ENCODE peak calls at places on chromosomes 5 and 9, in seven cellular contexts. One of them, this sample, is unnamed.
A peak's percentile ranks its signal among the peaks of the same experiment; 100 is the strongest.

GRCh38 chr9:73180373-73180772 is 28.7 kb downstream of the ANXA1 start:
- DNase-seq in prostate gland: no peak
- DNase-seq in stomach: no peak
- DNase-seq in breast epithelium: no peak
- DNase-seq in Panc1: no peak
- DNase-seq in upper lobe of left lung: no peak
- DNase-seq in GM23338: no peak
- DNase-seq in this sample: no peak

GRCh38 chr5:127518319-127518621 is 830 bp downstream of the PRRC1 start:
- DNase-seq in prostate gland: no peak
- DNase-seq in stomach: no peak
- DNase-seq in breast epithelium: no peak
- DNase-seq in Panc1: no peak
- DNase-seq in upper lobe of left lung: no peak
- DNase-seq in GM23338: no peak
- DNase-seq in this sample: no peak

GRCh38 chr9:37760416-37761165 is 7.0 kb downstream of the TRMT10B start:
- DNase-seq in prostate gland: no peak
- DNase-seq in stomach: no peak
- DNase-seq in breast epithelium: no peak
- DNase-seq in Panc1: no peak
- DNase-seq in upper lobe of left lung: no peak
- DNase-seq in GM23338: no peak
- DNase-seq in this sample: no peak

GRCh38 chr5:115461506-115462290 is 82.9 kb downstream of the FEM1C start:
- DNase-seq in prostate gland: no peak
- DNase-seq in stomach: no peak
- DNase-seq in breast epithelium: no peak
- DNase-seq in Panc1: no peak
- DNase-seq in upper lobe of left lung: no peak
- DNase-seq in GM23338: no peak
- DNase-seq in this sample: no peak

GRCh38 chr9:97900738-97901565 is 21.3 kb downstream of the TRMO start:
- DNase-seq in prostate gland: no peak
- DNase-seq in stomach: no peak
- DNase-seq in breast epithelium: no peak
- DNase-seq in Panc1: no peak
- DNase-seq in upper lobe of left lung: no peak
- DNase-seq in GM23338: peak; percentile 68
- DNase-seq in this sample: no peak

GRCh38 chr9:94656190-94656589 is 16.9 kb upstream of the FBP1 start:
- DNase-seq in prostate gland: no peak
- DNase-seq in stomach: no peak
- DNase-seq in breast epithelium: no peak
- DNase-seq in Panc1: no peak
- DNase-seq in upper lobe of left lung: no peak
- DNase-seq in GM23338: peak; percentile 24
- DNase-seq in this sample: no peak

GRCh38 chr5:85896499-85896898 is 721.2 kb upstream of the COX7C start:
- DNase-seq in prostate gland: no peak
- DNase-seq in stomach: no peak
- DNase-seq in breast epithelium: no peak
- DNase-seq in Panc1: no peak
- DNase-seq in upper lobe of left lung: no peak
- DNase-seq in GM23338: peak; percentile 14
- DNase-seq in this sample: no peak

GRCh38 chr5:145521066-145521465 is 314.1 kb downstream of the PRELID2 start:
- DNase-seq in prostate gland: peak; percentile 36
- DNase-seq in stomach: no peak
- DNase-seq in breast epithelium: peak; percentile 18
- DNase-seq in Panc1: no peak
- DNase-seq in upper lobe of left lung: no peak
- DNase-seq in GM23338: no peak
- DNase-seq in this sample: no peak

GRCh38 chr5:74326571-74327338 is 313.8 kb downstream of the ENC1 start:
- DNase-seq in prostate gland: peak; percentile 17
- DNase-seq in stomach: peak; percentile 51
- DNase-seq in breast epithelium: no peak
- DNase-seq in Panc1: no peak
- DNase-seq in upper lobe of left lung: no peak
- DNase-seq in GM23338: no peak
- DNase-seq in this sample: no peak

GRCh38 chr9:35552376-35552775 is 52.7 kb upstream of the TESK1 start:
- DNase-seq in prostate gland: no peak
- DNase-seq in stomach: no peak
- DNase-seq in breast epithelium: no peak
- DNase-seq in Panc1: no peak
- DNase-seq in upper lobe of left lung: no peak
- DNase-seq in GM23338: no peak
- DNase-seq in this sample: no peak

GRCh38 chr5:97383996-97384395 is 200.9 kb upstream of the RIOK2 start:
- DNase-seq in prostate gland: no peak
- DNase-seq in stomach: no peak
- DNase-seq in breast epithelium: no peak
- DNase-seq in Panc1: peak; percentile 4
- DNase-seq in upper lobe of left lung: no peak
- DNase-seq in GM23338: no peak
- DNase-seq in this sample: no peak

GRCh38 chr5:176851871-176852270 is 41.5 kb downstream of the UNC5A start:
- DNase-seq in prostate gland: no peak
- DNase-seq in stomach: no peak
- DNase-seq in breast epithelium: no peak
- DNase-seq in Panc1: no peak
- DNase-seq in upper lobe of left lung: no peak
- DNase-seq in GM23338: no peak
- DNase-seq in this sample: no peak

GRCh38 chr9:33748633-33749304 is 46.6 kb upstream of the PRSS3 start:
- DNase-seq in prostate gland: no peak
- DNase-seq in stomach: no peak
- DNase-seq in breast epithelium: no peak
- DNase-seq in Panc1: no peak
- DNase-seq in upper lobe of left lung: no peak
- DNase-seq in GM23338: no peak
- DNase-seq in this sample: no peak

GRCh38 chr9:101269596-101270324 is 115.0 kb downstream of the BAAT start:
- DNase-seq in prostate gland: no peak
- DNase-seq in stomach: no peak
- DNase-seq in breast epithelium: no peak
- DNase-seq in Panc1: no peak
- DNase-seq in upper lobe of left lung: peak; percentile 8
- DNase-seq in GM23338: peak; percentile 25
- DNase-seq in this sample: no peak

GRCh38 chr5:142805339-142805738 is 35.2 kb downstream of the ARHGAP26 start:
- DNase-seq in prostate gland: no peak
- DNase-seq in stomach: no peak
- DNase-seq in breast epithelium: no peak
- DNase-seq in Panc1: no peak
- DNase-seq in upper lobe of left lung: no peak
- DNase-seq in GM23338: no peak
- DNase-seq in this sample: no peak

GRCh38 chr9:30382271-30382670 is 2002.2 kb upstream of the ACO1 start:
- DNase-seq in prostate gland: no peak
- DNase-seq in stomach: no peak
- DNase-seq in breast epithelium: no peak
- DNase-seq in Panc1: no peak
- DNase-seq in upper lobe of left lung: no peak
- DNase-seq in GM23338: no peak
- DNase-seq in this sample: no peak

GRCh38 chr5:180010636-180011035 is 60.9 kb downstream of the RNF130 start:
- DNase-seq in prostate gland: no peak
- DNase-seq in stomach: no peak
- DNase-seq in breast epithelium: no peak
- DNase-seq in Panc1: no peak
- DNase-seq in upper lobe of left lung: no peak
- DNase-seq in GM23338: no peak
- DNase-seq in this sample: no peak

GRCh38 chr5:175328176-175328575 is 115.8 kb downstream of the DRD1 start:
- DNase-seq in prostate gland: no peak
- DNase-seq in stomach: no peak
- DNase-seq in breast epithelium: no peak
- DNase-seq in Panc1: no peak
- DNase-seq in upper lobe of left lung: no peak
- DNase-seq in GM23338: peak; percentile 36
- DNase-seq in this sample: no peak

GRCh38 chr5:109062669-109063068 is 315.0 kb downstream of the FER start:
- DNase-seq in prostate gland: no peak
- DNase-seq in stomach: no peak
- DNase-seq in breast epithelium: no peak
- DNase-seq in Panc1: no peak
- DNase-seq in upper lobe of left lung: no peak
- DNase-seq in GM23338: no peak
- DNase-seq in this sample: no peak

GRCh38 chr5:2751592-2752021 is at the start of gene IRX2:
- DNase-seq in prostate gland: peak; percentile 97
- DNase-seq in stomach: peak; percentile 93
- DNase-seq in breast epithelium: peak; percentile 96
- DNase-seq in Panc1: no peak
- DNase-seq in upper lobe of left lung: peak; percentile 94
- DNase-seq in GM23338: peak; percentile 96
- DNase-seq in this sample: peak; percentile 92
- H3K27ac ChIP-seq in prostate gland: peak within 1 kb of the TSS; percentile 86
- H3K27ac ChIP-seq in stomach: peak within 1 kb of the TSS; percentile 89
- H3K27ac ChIP-seq in breast epithelium: peak within 1 kb of the TSS; percentile 95
- H3K27ac ChIP-seq in Panc1: no peak within 1 kb of the TSS
- H3K27ac ChIP-seq in upper lobe of left lung: peak within 1 kb of the TSS; percentile 87
- H3K27ac ChIP-seq in GM23338: no peak within 1 kb of the TSS
- H3K27ac ChIP-seq in this sample: peak within 1 kb of the TSS; percentile 48

GRCh38 chr9:124412228-124412575 is 3.0 kb downstream of the PSMB7 start:
- DNase-seq in prostate gland: no peak
- DNase-seq in stomach: no peak
- DNase-seq in breast epithelium: no peak
- DNase-seq in Panc1: no peak
- DNase-seq in upper lobe of left lung: no peak
- DNase-seq in GM23338: no peak
- DNase-seq in this sample: no peak

GRCh38 chr9:124415852-124416484 is 726 bp upstream of the PSMB7 start:
- DNase-seq in prostate gland: no peak
- DNase-seq in stomach: no peak
- DNase-seq in breast epithelium: no peak
- DNase-seq in Panc1: no peak
- DNase-seq in upper lobe of left lung: no peak
- DNase-seq in GM23338: peak; percentile 86
- DNase-seq in this sample: no peak

GRCh38 chr9:124414612-124415011 is 630 bp downstream of the PSMB7 start:
- DNase-seq in prostate gland: no peak
- DNase-seq in stomach: no peak
- DNase-seq in breast epithelium: no peak
- DNase-seq in Panc1: no peak
- DNase-seq in upper lobe of left lung: no peak
- DNase-seq in GM23338: no peak
- DNase-seq in this sample: no peak

GRCh38 chr9:124411514-124412227 is 3.6 kb downstream of the PSMB7 start:
- DNase-seq in prostate gland: no peak
- DNase-seq in stomach: no peak
- DNase-seq in breast epithelium: no peak
- DNase-seq in Panc1: peak; percentile 46
- DNase-seq in upper lobe of left lung: no peak
- DNase-seq in GM23338: no peak
- DNase-seq in this sample: no peak

GRCh38 chr9:124415102-124415851 is at the start of gene PSMB7:
- DNase-seq in prostate gland: peak; percentile 93
- DNase-seq in stomach: peak; percentile 98
- DNase-seq in breast epithelium: peak; percentile 94
- DNase-seq in Panc1: peak; percentile 82
- DNase-seq in upper lobe of left lung: peak; percentile 97
- DNase-seq in GM23338: peak; percentile 100
- DNase-seq in this sample: peak; percentile 94
- TF ChIP-seq POLR2AphosphoS5 in prostate gland: peak; percentile 99
- TF ChIP-seq POLR2AphosphoS5 in stomach: peak; percentile 65
- TF ChIP-seq POLR2AphosphoS5 in breast epithelium: peak; percentile 72
- TF ChIP-seq POLR2AphosphoS5 in Panc1: peak; percentile 81
- TF ChIP-seq POLR2AphosphoS5 in upper lobe of left lung: peak; percentile 81
- TF ChIP-seq POLR2AphosphoS5 in GM23338: peak; percentile 71
- TF ChIP-seq POLR2AphosphoS5 in this sample: peak; percentile 84

GRCh38 chr5:150530992-150531588 is 23.2 kb downstream of the NDST1 start:
- DNase-seq in prostate gland: no peak
- DNase-seq in stomach: no peak
- DNase-seq in breast epithelium: no peak
- DNase-seq in Panc1: no peak
- DNase-seq in upper lobe of left lung: no peak
- DNase-seq in GM23338: no peak
- DNase-seq in this sample: no peak
- H3K36me3 ChIP-seq in prostate gland: no peaks in the 10 kb centered on the region
- H3K36me3 ChIP-seq in stomach: peaks cover 69% of the 10 kb centered on the region
- H3K36me3 ChIP-seq in breast epithelium: no peaks in the 10 kb centered on the region
- H3K36me3 ChIP-seq in Panc1: peaks cover 7% of the 10 kb centered on the region
- H3K36me3 ChIP-seq in upper lobe of left lung: peaks cover 71% of the 10 kb centered on the region
- H3K36me3 ChIP-seq in GM23338: peaks cover 4% of the 10 kb centered on the region
- H3K36me3 ChIP-seq in this sample: no peaks in the 10 kb centered on the region

GRCh38 chr9:124857533-124858162 is 4.1 kb downstream of the RPL35 start:
- DNase-seq in prostate gland: no peak
- DNase-seq in stomach: no peak
- DNase-seq in breast epithelium: no peak
- DNase-seq in Panc1: no peak
- DNase-seq in upper lobe of left lung: peak; percentile 71
- DNase-seq in GM23338: no peak
- DNase-seq in this sample: peak; percentile 86

GRCh38 chr9:124861342-124862229 is at the start of the genes ARPC5L and RPL35:
- DNase-seq in prostate gland: peak; percentile 94
- DNase-seq in stomach: peak; percentile 96
- DNase-seq in breast epithelium: peak; percentile 93
- DNase-seq in Panc1: peak; percentile 59
- DNase-seq in upper lobe of left lung: peak; percentile 99
- DNase-seq in GM23338: peak; percentile 97
- DNase-seq in this sample: no peak

GRCh38 chr9:124860582-124861341 is 995 bp downstream of the RPL35 start:
- DNase-seq in prostate gland: no peak
- DNase-seq in stomach: no peak
- DNase-seq in breast epithelium: no peak
- DNase-seq in Panc1: no peak
- DNase-seq in upper lobe of left lung: no peak
- DNase-seq in GM23338: no peak
- DNase-seq in this sample: peak; percentile 86

GRCh38 chr9:124858330-124859046 is 3.3 kb downstream of the RPL35 start:
- DNase-seq in prostate gland: no peak
- DNase-seq in stomach: no peak
- DNase-seq in breast epithelium: no peak
- DNase-seq in Panc1: no peak
- DNase-seq in upper lobe of left lung: peak; percentile 27
- DNase-seq in GM23338: no peak
- DNase-seq in this sample: peak; percentile 85

DNA sequence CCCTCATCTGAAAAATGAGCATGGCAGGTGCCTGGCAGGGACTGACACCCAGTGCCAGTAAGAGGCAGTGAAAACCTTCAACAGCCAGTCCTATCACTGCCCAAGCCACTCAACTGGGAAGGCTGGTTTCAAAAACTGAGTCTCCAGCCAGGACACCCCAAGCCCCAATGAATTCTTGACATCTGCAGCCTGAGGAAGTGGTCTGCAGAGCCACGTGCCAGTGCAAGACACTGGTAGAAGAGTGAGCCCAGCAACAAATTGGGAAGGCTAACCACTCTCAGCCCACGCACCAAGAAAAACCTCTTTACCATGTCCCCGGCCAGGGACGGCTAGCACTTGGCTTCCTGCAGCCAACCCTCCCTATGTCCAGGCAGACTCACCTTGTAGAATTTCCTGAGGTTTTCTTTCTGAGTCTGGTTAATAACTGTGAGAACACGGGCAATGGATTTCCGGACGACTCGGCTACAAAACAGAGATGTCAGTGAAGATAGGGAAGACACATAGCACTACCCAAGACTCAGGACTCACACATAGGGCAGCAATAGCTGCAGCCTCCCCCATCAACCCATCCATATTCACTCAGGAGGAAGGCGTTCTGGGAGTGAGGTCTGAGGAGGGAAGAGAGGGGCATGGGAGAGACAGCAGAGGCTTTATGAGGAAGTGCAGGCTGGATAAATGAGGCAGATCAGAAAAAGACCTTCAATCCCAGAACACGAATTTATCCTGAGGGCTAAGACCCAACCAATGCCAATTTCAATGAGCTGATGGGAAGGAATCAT is 1.8 kb downstream of the RPL35 start:
- DNase-seq in prostate gland: no peak
- DNase-seq in stomach: no peak
- DNase-seq in breast epithelium: no peak
- DNase-seq in Panc1: no peak
- DNase-seq in upper lobe of left lung: no peak
- DNase-seq in GM23338: no peak
- DNase-seq in this sample: no peak
- H3K27ac ChIP-seq in prostate gland: no peak overlapping the region
- H3K27ac ChIP-seq in stomach: peak overlapping the region; percentile 96
- H3K27ac ChIP-seq in breast epithelium: no peak overlapping the region
- H3K27ac ChIP-seq in Panc1: peak overlapping the region; percentile 90
- H3K27ac ChIP-seq in upper lobe of left lung: peak overlapping the region; percentile 95
- H3K27ac ChIP-seq in GM23338: peak overlapping the region; percentile 91
- H3K27ac ChIP-seq in this sample: no peak overlapping the region

This sample was measured in vagina.